ENCODE peak calls at places on chromosomes 3 and 15, in ten cellular contexts. One of them, this sample, is unnamed.

GRCh38 chr15:99925661-99926461 is 192.6 kb upstream of the LYSMD4 start:
- DNase-seq in GM12864: no peak
- DNase-seq in GM23338: peak; percentile 65
- DNase-seq in pancreas: peak; percentile 89
- DNase-seq in upper lobe of right lung: peak; percentile 86
- DNase-seq in activated CD8-positive, alpha-beta T cell treated with anti-CD3 and anti-CD28 coated beads for 36 hours: peak; percentile 73
- DNase-seq in vagina: no peak
- DNase-seq in coronary artery: peak; percentile 83
- DNase-seq in osteocyte: peak; percentile 62
- DNase-seq in body of pancreas: peak; percentile 77
- DNase-seq in this sample: peak; percentile 10

GRCh38 chr15:78640840-78641733 is at the start of gene CHRNB4:
- DNase-seq in body of pancreas: peak; percentile 26
- DNase-seq in vagina: no peak
- DNase-seq in osteocyte: no peak
- DNase-seq in GM23338: peak; percentile 91
- DNase-seq in activated CD8-positive, alpha-beta T cell treated with anti-CD3 and anti-CD28 coated beads for 36 hours: peak; percentile 35
- DNase-seq in GM12864: no peak
- DNase-seq in pancreas: no peak
- DNase-seq in coronary artery: no peak
- DNase-seq in upper lobe of right lung: no peak
- DNase-seq in this sample: no peak

GRCh38 chr3:178705925-178706324 is 169.7 kb downstream of the KCNMB2 start:
- DNase-seq in activated CD8-positive, alpha-beta T cell treated with anti-CD3 and anti-CD28 coated beads for 36 hours: no peak
- DNase-seq in body of pancreas: no peak
- DNase-seq in osteocyte: no peak
- DNase-seq in GM23338: peak; percentile 11
- DNase-seq in coronary artery: no peak
- DNase-seq in pancreas: no peak
- DNase-seq in vagina: no peak
- DNase-seq in GM12864: no peak
- DNase-seq in upper lobe of right lung: no peak
- DNase-seq in this sample: peak; percentile 57

GRCh38 chr3:46495901-46496456 is 1.8 kb upstream of the RTP3 start:
- DNase-seq in body of pancreas: no peak
- DNase-seq in vagina: no peak
- DNase-seq in GM12864: no peak
- DNase-seq in GM23338: no peak
- DNase-seq in upper lobe of right lung: no peak
- DNase-seq in activated CD8-positive, alpha-beta T cell treated with anti-CD3 and anti-CD28 coated beads for 36 hours: no peak
- DNase-seq in coronary artery: no peak
- DNase-seq in osteocyte: peak; percentile 65
- DNase-seq in pancreas: no peak
- DNase-seq in this sample: peak; percentile 71

GRCh38 chr3:13839766-13840340 is 40.0 kb downstream of the WNT7A start:
- DNase-seq in activated CD8-positive, alpha-beta T cell treated with anti-CD3 and anti-CD28 coated beads for 36 hours: no peak
- DNase-seq in pancreas: no peak
- DNase-seq in GM12864: no peak
- DNase-seq in coronary artery: no peak
- DNase-seq in osteocyte: no peak
- DNase-seq in body of pancreas: no peak
- DNase-seq in GM23338: no peak
- DNase-seq in vagina: no peak
- DNase-seq in upper lobe of right lung: no peak
- DNase-seq in this sample: no peak

GRCh38 chr3:15499536-15499935 is 22.0 kb downstream of the COLQ start:
- DNase-seq in coronary artery: no peak
- DNase-seq in osteocyte: no peak
- DNase-seq in body of pancreas: no peak
- DNase-seq in GM12864: no peak
- DNase-seq in vagina: no peak
- DNase-seq in GM23338: no peak
- DNase-seq in upper lobe of right lung: no peak
- DNase-seq in pancreas: no peak
- DNase-seq in activated CD8-positive, alpha-beta T cell treated with anti-CD3 and anti-CD28 coated beads for 36 hours: no peak
- DNase-seq in this sample: peak; percentile 7

GRCh38 chr3:127238602-127239001 is 45.7 kb downstream of the PRR23E start:
- DNase-seq in vagina: no peak
- DNase-seq in GM12864: no peak
- DNase-seq in activated CD8-positive, alpha-beta T cell treated with anti-CD3 and anti-CD28 coated beads for 36 hours: no peak
- DNase-seq in pancreas: no peak
- DNase-seq in osteocyte: no peak
- DNase-seq in body of pancreas: no peak
- DNase-seq in upper lobe of right lung: no peak
- DNase-seq in GM23338: no peak
- DNase-seq in coronary artery: no peak
- DNase-seq in this sample: peak; percentile 37

GRCh38 chr3:141397996-141398395 is 29.7 kb downstream of the ZBTB38 start:
- DNase-seq in body of pancreas: no peak
- DNase-seq in vagina: no peak
- DNase-seq in coronary artery: no peak
- DNase-seq in GM12864: no peak
- DNase-seq in upper lobe of right lung: no peak
- DNase-seq in osteocyte: no peak
- DNase-seq in pancreas: no peak
- DNase-seq in activated CD8-positive, alpha-beta T cell treated with anti-CD3 and anti-CD28 coated beads for 36 hours: no peak
- DNase-seq in GM23338: no peak
- DNase-seq in this sample: no peak

GRCh38 chr3:12709334-12709733 is 45.4 kb upstream of the RAF1 start:
- DNase-seq in activated CD8-positive, alpha-beta T cell treated with anti-CD3 and anti-CD28 coated beads for 36 hours: no peak
- DNase-seq in GM23338: no peak
- DNase-seq in osteocyte: no peak
- DNase-seq in pancreas: no peak
- DNase-seq in upper lobe of right lung: no peak
- DNase-seq in body of pancreas: no peak
- DNase-seq in GM12864: no peak
- DNase-seq in coronary artery: no peak
- DNase-seq in vagina: no peak
- DNase-seq in this sample: no peak

GRCh38 chr3:12706504-12707253 is 42.8 kb upstream of the RAF1 start:
- DNase-seq in body of pancreas: peak; percentile 54
- DNase-seq in upper lobe of right lung: no peak
- DNase-seq in GM12864: peak; percentile 45
- DNase-seq in coronary artery: no peak
- DNase-seq in osteocyte: no peak
- DNase-seq in GM23338: peak; percentile 93
- DNase-seq in activated CD8-positive, alpha-beta T cell treated with anti-CD3 and anti-CD28 coated beads for 36 hours: peak; percentile 75
- DNase-seq in pancreas: no peak
- DNase-seq in vagina: no peak
- DNase-seq in this sample: peak; percentile 68

GRCh38 chr3:12708584-12709192 is 44.8 kb upstream of the RAF1 start:
- DNase-seq in pancreas: no peak
- DNase-seq in activated CD8-positive, alpha-beta T cell treated with anti-CD3 and anti-CD28 coated beads for 36 hours: no peak
- DNase-seq in osteocyte: peak; percentile 88
- DNase-seq in body of pancreas: peak; percentile 9
- DNase-seq in GM12864: no peak
- DNase-seq in upper lobe of right lung: no peak
- DNase-seq in GM23338: no peak
- DNase-seq in vagina: no peak
- DNase-seq in coronary artery: peak; percentile 76
- DNase-seq in this sample: peak; percentile 51

GRCh38 chr3:12707425-12707824 is 43.5 kb upstream of the RAF1 start:
- DNase-seq in body of pancreas: no peak
- DNase-seq in pancreas: no peak
- DNase-seq in GM23338: no peak
- DNase-seq in vagina: no peak
- DNase-seq in activated CD8-positive, alpha-beta T cell treated with anti-CD3 and anti-CD28 coated beads for 36 hours: no peak
- DNase-seq in coronary artery: no peak
- DNase-seq in GM12864: no peak
- DNase-seq in osteocyte: no peak
- DNase-seq in upper lobe of right lung: no peak
- DNase-seq in this sample: peak; percentile 31

DNA sequence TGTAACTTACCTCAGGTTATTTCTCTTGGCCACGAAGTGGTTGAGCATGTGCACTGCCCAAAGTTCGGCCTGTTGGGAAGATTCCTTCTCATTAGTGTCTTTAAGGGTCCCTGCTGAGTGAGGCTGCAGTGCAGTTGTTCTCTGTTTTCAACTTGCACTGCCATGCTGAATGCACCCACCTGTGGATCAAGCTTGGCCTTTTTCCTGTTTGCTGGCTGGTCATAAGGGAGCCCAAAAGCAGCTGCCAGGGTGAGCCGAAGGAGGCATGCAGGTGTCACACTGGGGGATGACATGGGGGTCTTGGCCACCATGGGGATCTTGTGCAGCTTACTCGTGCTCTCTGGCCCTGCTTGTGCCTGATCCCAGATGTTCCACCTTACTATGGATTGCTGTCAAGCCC is 46.1 kb upstream of the RAF1 start:
- DNase-seq in pancreas: no peak
- DNase-seq in osteocyte: no peak
- DNase-seq in GM12864: no peak
- DNase-seq in upper lobe of right lung: no peak
- DNase-seq in body of pancreas: no peak
- DNase-seq in vagina: no peak
- DNase-seq in coronary artery: no peak
- DNase-seq in GM23338: no peak
- DNase-seq in activated CD8-positive, alpha-beta T cell treated with anti-CD3 and anti-CD28 coated beads for 36 hours: no peak
- DNase-seq in this sample: no peak
- TF ChIP-seq CTCF in pancreas: no peak
- TF ChIP-seq CTCF in osteocyte: no peak
- TF ChIP-seq CTCF in GM12864: no peak
- TF ChIP-seq CTCF in upper lobe of right lung: no peak
- TF ChIP-seq CTCF in body of pancreas: no peak
- TF ChIP-seq CTCF in vagina: no peak
- TF ChIP-seq CTCF in coronary artery: no peak
- TF ChIP-seq CTCF in GM23338: no peak
- TF ChIP-seq CTCF in activated CD8-positive, alpha-beta T cell treated with anti-CD3 and anti-CD28 coated beads for 36 hours: no peak
- TF ChIP-seq CTCF in this sample: no peak

GRCh38 chr3:51819151-51819550 is 40.1 kb upstream of the IQCF6 start:
- DNase-seq in osteocyte: no peak
- DNase-seq in upper lobe of right lung: no peak
- DNase-seq in activated CD8-positive, alpha-beta T cell treated with anti-CD3 and anti-CD28 coated beads for 36 hours: no peak
- DNase-seq in GM23338: no peak
- DNase-seq in coronary artery: no peak
- DNase-seq in pancreas: no peak
- DNase-seq in body of pancreas: no peak
- DNase-seq in vagina: no peak
- DNase-seq in GM12864: no peak
- DNase-seq in this sample: no peak

GRCh38 chr3:51817375-51817774 is 38.3 kb upstream of the IQCF6 start:
- DNase-seq in vagina: no peak
- DNase-seq in GM23338: no peak
- DNase-seq in osteocyte: no peak
- DNase-seq in coronary artery: no peak
- DNase-seq in activated CD8-positive, alpha-beta T cell treated with anti-CD3 and anti-CD28 coated beads for 36 hours: no peak
- DNase-seq in GM12864: no peak
- DNase-seq in upper lobe of right lung: no peak
- DNase-seq in body of pancreas: no peak
- DNase-seq in pancreas: no peak
- DNase-seq in this sample: no peak

GRCh38 chr3:51815614-51816013 is 36.6 kb upstream of the IQCF6 start:
- DNase-seq in vagina: no peak
- DNase-seq in osteocyte: no peak
- DNase-seq in GM12864: no peak
- DNase-seq in coronary artery: no peak
- DNase-seq in activated CD8-positive, alpha-beta T cell treated with anti-CD3 and anti-CD28 coated beads for 36 hours: no peak
- DNase-seq in pancreas: no peak
- DNase-seq in body of pancreas: no peak
- DNase-seq in GM23338: no peak
- DNase-seq in upper lobe of right lung: no peak
- DNase-seq in this sample: no peak

GRCh38 chr3:51814034-51814433 is 35.0 kb upstream of the IQCF6 start:
- DNase-seq in GM23338: no peak
- DNase-seq in upper lobe of right lung: no peak
- DNase-seq in vagina: no peak
- DNase-seq in body of pancreas: no peak
- DNase-seq in pancreas: no peak
- DNase-seq in GM12864: no peak
- DNase-seq in osteocyte: no peak
- DNase-seq in activated CD8-positive, alpha-beta T cell treated with anti-CD3 and anti-CD28 coated beads for 36 hours: no peak
- DNase-seq in coronary artery: no peak
- DNase-seq in this sample: no peak

DNA sequence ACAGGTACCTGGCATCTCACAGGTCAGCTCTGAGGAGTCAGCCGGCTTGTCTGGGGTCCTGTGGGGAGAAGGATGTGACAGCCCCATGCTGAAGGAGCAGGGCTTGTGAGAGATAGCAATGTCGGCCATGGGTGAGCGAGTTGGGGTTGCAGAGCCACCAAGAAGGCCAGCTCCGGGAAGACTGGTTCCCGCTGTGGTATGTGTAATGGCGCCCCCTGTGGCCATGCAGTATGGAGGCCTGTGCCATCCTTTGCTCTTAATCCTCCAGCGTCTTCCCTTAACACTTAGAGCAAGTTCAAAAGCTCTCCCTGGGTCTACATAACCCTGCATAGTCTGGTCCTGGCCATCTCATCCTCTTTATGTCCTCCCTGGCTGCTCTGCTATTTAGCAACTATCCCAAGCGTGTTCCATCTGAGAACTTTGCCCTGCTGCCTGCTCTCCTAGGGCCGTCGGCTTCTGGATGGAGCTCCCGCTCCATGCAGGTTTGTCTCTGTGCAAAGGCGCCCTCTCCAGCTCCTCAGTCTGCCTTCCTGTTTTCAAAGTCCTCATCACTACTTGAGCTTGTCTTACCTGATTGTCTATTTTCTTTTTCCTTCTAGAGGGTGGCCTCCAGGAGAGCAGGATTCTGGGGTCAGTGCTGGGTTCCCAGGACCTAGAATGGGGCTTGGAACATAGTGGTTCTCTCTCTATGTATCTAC is 40.8 kb upstream of the IQCF6 start:
- DNase-seq in upper lobe of right lung: no peak
- DNase-seq in pancreas: no peak
- DNase-seq in osteocyte: no peak
- DNase-seq in vagina: no peak
- DNase-seq in activated CD8-positive, alpha-beta T cell treated with anti-CD3 and anti-CD28 coated beads for 36 hours: peak; percentile 39
- DNase-seq in GM23338: peak; percentile 90
- DNase-seq in coronary artery: no peak
- DNase-seq in body of pancreas: no peak
- DNase-seq in GM12864: no peak
- DNase-seq in this sample: no peak
- TF ChIP-seq CTCF in upper lobe of right lung: no peak
- TF ChIP-seq CTCF in pancreas: no peak
- TF ChIP-seq CTCF in osteocyte: peak; percentile 12
- TF ChIP-seq CTCF in vagina: no peak
- TF ChIP-seq CTCF in activated CD8-positive, alpha-beta T cell treated with anti-CD3 and anti-CD28 coated beads for 36 hours: peak; percentile 50
- TF ChIP-seq CTCF in GM23338: peak; percentile 94
- TF ChIP-seq CTCF in coronary artery: no peak
- TF ChIP-seq CTCF in body of pancreas: no peak
- TF ChIP-seq CTCF in GM12864: peak; percentile 68
- TF ChIP-seq CTCF in this sample: peak; percentile 19

GRCh38 chr3:57961177-57961827 is 46.9 kb upstream of the FLNB start:
- DNase-seq in activated CD8-positive, alpha-beta T cell treated with anti-CD3 and anti-CD28 coated beads for 36 hours: no peak
- DNase-seq in pancreas: no peak
- DNase-seq in body of pancreas: no peak
- DNase-seq in GM12864: no peak
- DNase-seq in upper lobe of right lung: no peak
- DNase-seq in vagina: no peak
- DNase-seq in osteocyte: no peak
- DNase-seq in GM23338: no peak
- DNase-seq in coronary artery: no peak
- DNase-seq in this sample: no peak

GRCh38 chr3:57962448-57962834 is 45.8 kb upstream of the FLNB start:
- DNase-seq in vagina: no peak
- DNase-seq in pancreas: no peak
- DNase-seq in osteocyte: no peak
- DNase-seq in GM12864: no peak
- DNase-seq in GM23338: no peak
- DNase-seq in body of pancreas: no peak
- DNase-seq in coronary artery: no peak
- DNase-seq in upper lobe of right lung: no peak
- DNase-seq in activated CD8-positive, alpha-beta T cell treated with anti-CD3 and anti-CD28 coated beads for 36 hours: no peak
- DNase-seq in this sample: no peak

GRCh38 chr3:57960174-57960505 is 48.1 kb upstream of the FLNB start:
- DNase-seq in vagina: no peak
- DNase-seq in GM12864: no peak
- DNase-seq in activated CD8-positive, alpha-beta T cell treated with anti-CD3 and anti-CD28 coated beads for 36 hours: no peak
- DNase-seq in upper lobe of right lung: no peak
- DNase-seq in pancreas: no peak
- DNase-seq in GM23338: no peak
- DNase-seq in osteocyte: no peak
- DNase-seq in coronary artery: no peak
- DNase-seq in body of pancreas: no peak
- DNase-seq in this sample: no peak

GRCh38 chr3:57963811-57964346 is 44.3 kb upstream of the FLNB start:
- DNase-seq in osteocyte: no peak
- DNase-seq in GM12864: no peak
- DNase-seq in body of pancreas: no peak
- DNase-seq in vagina: no peak
- DNase-seq in activated CD8-positive, alpha-beta T cell treated with anti-CD3 and anti-CD28 coated beads for 36 hours: no peak
- DNase-seq in GM23338: no peak
- DNase-seq in pancreas: no peak
- DNase-seq in coronary artery: no peak
- DNase-seq in upper lobe of right lung: no peak
- DNase-seq in this sample: no peak

DNA sequence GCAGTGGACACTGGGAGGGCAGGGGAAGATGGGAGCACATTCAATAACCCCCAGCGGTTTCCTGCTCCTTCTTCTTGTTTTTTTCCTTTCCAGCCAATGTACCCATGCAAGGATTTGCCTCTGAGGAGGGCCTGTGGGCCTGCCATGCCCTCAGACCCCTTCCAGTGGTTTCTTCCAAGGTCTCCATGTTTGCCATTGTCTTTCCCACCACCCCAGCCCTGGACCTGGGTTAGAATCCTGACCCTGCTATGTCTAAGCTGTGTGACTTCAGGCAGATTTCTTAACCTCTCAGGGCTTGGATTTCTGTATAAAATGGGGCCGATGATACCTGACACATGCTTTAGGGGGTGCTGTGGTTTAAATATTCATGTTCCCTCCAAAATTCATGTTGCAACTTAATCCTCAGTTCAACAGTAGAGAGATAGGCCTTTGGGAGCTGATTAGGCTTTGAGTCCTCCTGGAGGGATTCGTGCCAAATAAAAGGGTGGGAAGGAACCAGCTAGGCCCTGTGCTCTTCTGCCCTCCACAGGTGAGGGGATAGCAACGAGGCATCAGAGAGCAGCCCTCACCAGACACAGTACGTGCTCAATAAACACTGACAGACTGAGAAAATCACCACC is 46.3 kb upstream of the FLNB start:
- DNase-seq in activated CD8-positive, alpha-beta T cell treated with anti-CD3 and anti-CD28 coated beads for 36 hours: no peak
- DNase-seq in pancreas: no peak
- DNase-seq in osteocyte: no peak
- DNase-seq in GM12864: no peak
- DNase-seq in vagina: no peak
- DNase-seq in body of pancreas: no peak
- DNase-seq in upper lobe of right lung: no peak
- DNase-seq in coronary artery: no peak
- DNase-seq in GM23338: peak; percentile 73
- DNase-seq in this sample: peak; percentile 76
- TF ChIP-seq CTCF in activated CD8-positive, alpha-beta T cell treated with anti-CD3 and anti-CD28 coated beads for 36 hours: peak; percentile 44
- TF ChIP-seq CTCF in pancreas: no peak
- TF ChIP-seq CTCF in osteocyte: peak; percentile 45
- TF ChIP-seq CTCF in GM12864: peak; percentile 50
- TF ChIP-seq CTCF in vagina: no peak
- TF ChIP-seq CTCF in body of pancreas: no peak
- TF ChIP-seq CTCF in upper lobe of right lung: peak; percentile 29
- TF ChIP-seq CTCF in coronary artery: no peak
- TF ChIP-seq CTCF in GM23338: peak; percentile 59
- TF ChIP-seq CTCF in this sample: peak; percentile 60

GRCh38 chr3:153287017-153287416 is 125.0 kb downstream of the RAP2B start:
- DNase-seq in upper lobe of right lung: no peak
- DNase-seq in GM23338: no peak
- DNase-seq in activated CD8-positive, alpha-beta T cell treated with anti-CD3 and anti-CD28 coated beads for 36 hours: no peak
- DNase-seq in pancreas: no peak
- DNase-seq in coronary artery: no peak
- DNase-seq in body of pancreas: no peak
- DNase-seq in vagina: no peak
- DNase-seq in osteocyte: no peak
- DNase-seq in GM12864: no peak
- DNase-seq in this sample: no peak

GRCh38 chr3:153293222-153293621 is 131.2 kb downstream of the RAP2B start:
- DNase-seq in vagina: no peak
- DNase-seq in pancreas: no peak
- DNase-seq in upper lobe of right lung: no peak
- DNase-seq in GM23338: no peak
- DNase-seq in GM12864: no peak
- DNase-seq in osteocyte: no peak
- DNase-seq in body of pancreas: no peak
- DNase-seq in coronary artery: no peak
- DNase-seq in activated CD8-positive, alpha-beta T cell treated with anti-CD3 and anti-CD28 coated beads for 36 hours: no peak
- DNase-seq in this sample: peak; percentile 73

GRCh38 chr3:153289334-153289808 is 127.3 kb downstream of the RAP2B start:
- DNase-seq in coronary artery: no peak
- DNase-seq in upper lobe of right lung: no peak
- DNase-seq in GM12864: no peak
- DNase-seq in GM23338: no peak
- DNase-seq in vagina: no peak
- DNase-seq in activated CD8-positive, alpha-beta T cell treated with anti-CD3 and anti-CD28 coated beads for 36 hours: no peak
- DNase-seq in pancreas: no peak
- DNase-seq in body of pancreas: no peak
- DNase-seq in osteocyte: no peak
- DNase-seq in this sample: peak; percentile 62

GRCh38 chr3:153291052-153291689 is 129.1 kb downstream of the RAP2B start:
- DNase-seq in activated CD8-positive, alpha-beta T cell treated with anti-CD3 and anti-CD28 coated beads for 36 hours: peak; percentile 25
- DNase-seq in GM23338: peak; percentile 82
- DNase-seq in GM12864: no peak
- DNase-seq in upper lobe of right lung: no peak
- DNase-seq in pancreas: no peak
- DNase-seq in vagina: no peak
- DNase-seq in body of pancreas: no peak
- DNase-seq in osteocyte: no peak
- DNase-seq in coronary artery: no peak
- DNase-seq in this sample: no peak

GRCh38 chr3:153290278-153291015 is 128.4 kb downstream of the RAP2B start:
- DNase-seq in GM12864: no peak
- DNase-seq in upper lobe of right lung: no peak
- DNase-seq in GM23338: no peak
- DNase-seq in activated CD8-positive, alpha-beta T cell treated with anti-CD3 and anti-CD28 coated beads for 36 hours: peak; percentile 25
- DNase-seq in coronary artery: no peak
- DNase-seq in body of pancreas: no peak
- DNase-seq in osteocyte: no peak
- DNase-seq in pancreas: no peak
- DNase-seq in vagina: no peak
- DNase-seq in this sample: peak; percentile 11
- TF ChIP-seq CTCF in GM12864: no peak
- TF ChIP-seq CTCF in upper lobe of right lung: peak; percentile 29
- TF ChIP-seq CTCF in GM23338: peak; percentile 52
- TF ChIP-seq CTCF in activated CD8-positive, alpha-beta T cell treated with anti-CD3 and anti-CD28 coated beads for 36 hours: no peak
- TF ChIP-seq CTCF in coronary artery: no peak
- TF ChIP-seq CTCF in body of pancreas: no peak
- TF ChIP-seq CTCF in osteocyte: peak; percentile 48
- TF ChIP-seq CTCF in pancreas: no peak
- TF ChIP-seq CTCF in vagina: no peak
- TF ChIP-seq CTCF in this sample: peak; percentile 47

This sample was measured in fibroblast of villous mesenchyme.